ENCODE peak calls at places on chromosomes 11 and 22, in four cellular contexts. K is adrenal gland, U is stomach, J is body of pancreas. P is an unnamed sample.

GRCh38 chr11:111978028-111978771 is 41.1 kb downstream of the DIXDC1 start:
- DNase-seq in K (peak), U (no peak), J (peak), P (peak)

GRCh38 chr11:8531312-8531711 is 62.7 kb downstream of the STK33 start:
- DNase-seq in K (no peak), U (no peak), J (no peak), P (no peak)

GRCh38 chr11:111352935-111353695 is 26.0 kb downstream of the POU2AF1 start:
- DNase-seq in K (no peak), U (peak), J (peak), P (no peak)

GRCh38 chr11:133823211-133823610 is 22.1 kb downstream of the SPATA19 start:
- DNase-seq in K (no peak), U (no peak), J (no peak), P (no peak)

GRCh38 chr11:13786688-13787087 is 118.2 kb downstream of the FAR1 start:
- DNase-seq in K (no peak), U (no peak), J (no peak), P (no peak)

GRCh38 chr11:31487848-31488247 is 21.6 kb downstream of the IMMP1L start:
- DNase-seq in K (no peak), U (no peak), J (peak), P (peak)

GRCh38 chr22:46287873-46288751 is 8.6 kb upstream of the GTSE1 start:
- DNase-seq in K (no peak), U (peak), J (peak), P (no peak)

GRCh38 chr11:133337905-133338536 is 194.3 kb downstream of the OPCML start:
- DNase-seq in K (no peak), U (no peak), J (no peak), P (no peak)

GRCh38 chr11:58782066-58782465 is 50.3 kb upstream of the GLYAT start:
- DNase-seq in K (no peak), U (no peak), J (no peak), P (no peak)

GRCh38 chr11:24496371-24496727 is 504 bp upstream of the LUZP2 start:
- DNase-seq in K (no peak), U (no peak), J (no peak), P (no peak)

GRCh38 chr11:75543808-75544207 is 18.1 kb upstream of the GDPD5 start:
- DNase-seq in K (no peak), U (no peak), J (no peak), P (no peak)

GRCh38 chr11:130218501-130218900 is 58.9 kb downstream of the ST14 start:
- DNase-seq in K (no peak), U (peak), J (no peak), P (no peak)

GRCh38 chr22:38180841-38181452 is 683 bp downstream of the PLA2G6 start:
- DNase-seq in K (peak), U (peak), J (peak), P (peak)

GRCh38 chr11:1481483-1481825 is 5.1 kb downstream of the MOB2 start:
- DNase-seq in K (no peak), U (no peak), J (no peak), P (no peak)

GRCh38 chr11:14539867-14540475 is 19.8 kb upstream of the PSMA1 start:
- DNase-seq in K (no peak), U (no peak), J (no peak), P (no peak)

GRCh38 chr11:33256031-33256807 is 962 bp upstream of the HIPK3 start:
- DNase-seq in K (no peak), U (no peak), J (no peak), P (peak)

GRCh38 chr11:14390669-14391068 is 31.7 kb upstream of the RRAS2 start:
- DNase-seq in K (no peak), U (no peak), J (no peak), P (no peak)

GRCh38 chr11:114075891-114076441 is 16.5 kb downstream of the ZBTB16 start:
- DNase-seq in K (peak), U (no peak), J (no peak), P (peak)

GRCh38 chr11:10385696-10386095 is 69.4 kb upstream of the AMPD3 start:
- DNase-seq in K (peak), U (peak), J (peak), P (no peak)

GRCh38 chr11:36452231-36452630 is 57.8 kb downstream of the TRAF6 start:
- DNase-seq in K (no peak), U (no peak), J (no peak), P (no peak)

GRCh38 chr11:130313383-130314183 is 1.1 kb downstream of the ZBTB44 start:
- DNase-seq in K (no peak), U (no peak), J (no peak), P (peak)

GRCh38 chr11:122007611-122008071 is 108.4 kb downstream of the BLID start:
- DNase-seq in K (peak), U (no peak), J (peak), P (no peak)

GRCh38 chr22:35697142-35697541 is 20.5 kb upstream of the APOL5 start:
- DNase-seq in K (no peak), U (no peak), J (no peak), P (no peak)

GRCh38 chr11:47393163-47394049 is 15.0 kb upstream of the SLC39A13 start:
- DNase-seq in K (peak), U (no peak), J (peak), P (no peak)

GRCh38 chr22:45638834-45639746 is 32.5 kb upstream of the ATXN10 start:
- DNase-seq in K (no peak), U (peak), J (peak), P (peak)

GRCh38 chr22:36478966-36479365 is 2.5 kb downstream of the TXN2 start:
- DNase-seq in K (peak), U (no peak), J (no peak), P (no peak)

GRCh38 chr11:118673361-118674093 is 5.9 kb downstream of the TREH start:
- DNase-seq in K (no peak), U (no peak), J (no peak), P (no peak)

GRCh38 chr11:22466809-22467208 is 128.6 kb downstream of the SLC17A6 start:
- DNase-seq in K (no peak), U (no peak), J (no peak), P (peak)

GRCh38 chr22:30720263-30720837 is 25.7 kb downstream of the OSBP2 start:
- DNase-seq in K (peak), U (no peak), J (no peak), P (no peak)

GRCh38 chr11:64887757-64888405 is 9.5 kb upstream of the EHD1 start:
- DNase-seq in K (peak), U (peak), J (peak), P (peak)

GRCh38 chr11:31795706-31796522 is 15.2 kb downstream of the PAX6 start:
- DNase-seq in K (no peak), U (no peak), J (no peak), P (no peak)

GRCh38 chr11:31676280-31676982 is 134.7 kb downstream of the PAX6 start:
- DNase-seq in K (no peak), U (no peak), J (no peak), P (no peak)

GRCh38 chr22:36163497-36163896 is 2.9 kb upstream of the APOL3 start:
- DNase-seq in K (no peak), U (no peak), J (no peak), P (no peak)

DNA sequence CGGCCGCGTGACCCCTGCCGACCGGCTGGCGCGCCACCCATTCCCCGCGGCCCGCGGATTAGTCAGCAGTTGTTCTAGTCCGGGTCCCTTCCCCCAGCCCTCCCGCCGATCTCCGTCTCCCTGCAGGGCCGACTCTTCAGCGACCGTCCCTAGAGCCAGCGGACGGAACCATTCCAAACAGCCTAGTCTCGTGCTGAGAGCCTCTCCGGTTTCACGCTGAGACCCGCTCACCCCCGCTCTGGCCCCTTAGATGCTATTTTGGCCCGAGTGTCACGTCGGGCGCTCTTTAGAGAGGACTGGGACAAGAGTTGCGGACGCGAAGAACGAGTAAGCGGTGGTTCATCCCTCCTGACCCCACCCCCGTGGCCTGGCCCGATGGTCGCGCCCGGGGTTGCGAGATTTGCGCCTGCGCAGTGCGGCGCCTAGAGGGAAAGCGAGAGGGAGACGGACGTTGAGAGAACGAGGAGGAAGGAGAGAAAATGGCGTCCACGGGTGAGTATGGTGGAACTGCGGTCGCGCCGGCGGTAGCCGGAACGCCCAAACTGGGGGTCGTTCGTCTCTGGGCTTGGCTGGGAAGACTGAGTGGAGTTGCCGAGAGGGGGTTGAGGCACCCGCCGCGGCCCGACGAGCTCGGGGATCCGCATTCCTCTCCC is at the start of the genes EWSR1 and RHBDD3:
- DNase-seq in K (peak), U (peak), J (peak), P (peak)
- TF ChIP-seq CTCF in K (no peak), U (no peak), J (peak), P (no peak)

GRCh38 chr11:35014352-35014751 is 97.9 kb downstream of the PDHX start:
- DNase-seq in K (no peak), U (no peak), J (no peak), P (peak)
- H3K4me3 ChIP-seq in K (no peak), U (no peak), J (no peak), P (no peak)

DNA sequence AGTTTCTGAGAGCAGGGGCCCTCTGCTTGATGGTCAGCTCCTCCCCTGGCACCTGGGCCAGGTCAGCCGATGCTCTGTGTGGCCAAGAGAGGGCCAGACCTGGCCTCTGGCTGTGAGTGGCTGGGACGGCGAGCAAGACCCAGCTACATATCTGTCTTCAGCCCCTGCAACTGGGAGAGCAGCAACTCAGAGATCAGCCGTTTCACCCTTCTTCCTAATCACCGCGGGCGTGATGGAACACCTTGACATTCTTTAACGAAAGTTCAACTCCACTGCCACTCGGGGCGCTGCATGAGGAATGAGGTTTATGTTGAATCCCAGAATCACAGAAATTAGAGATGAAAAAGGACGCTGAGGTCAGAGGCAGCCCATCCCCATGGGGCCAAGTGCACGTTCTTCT is 195.9 kb downstream of the TRIM29 start:
- DNase-seq in K (no peak), U (no peak), J (no peak), P (no peak)
- TF ChIP-seq CTCF in K (no peak), U (no peak), J (no peak), P (no peak)

DNA sequence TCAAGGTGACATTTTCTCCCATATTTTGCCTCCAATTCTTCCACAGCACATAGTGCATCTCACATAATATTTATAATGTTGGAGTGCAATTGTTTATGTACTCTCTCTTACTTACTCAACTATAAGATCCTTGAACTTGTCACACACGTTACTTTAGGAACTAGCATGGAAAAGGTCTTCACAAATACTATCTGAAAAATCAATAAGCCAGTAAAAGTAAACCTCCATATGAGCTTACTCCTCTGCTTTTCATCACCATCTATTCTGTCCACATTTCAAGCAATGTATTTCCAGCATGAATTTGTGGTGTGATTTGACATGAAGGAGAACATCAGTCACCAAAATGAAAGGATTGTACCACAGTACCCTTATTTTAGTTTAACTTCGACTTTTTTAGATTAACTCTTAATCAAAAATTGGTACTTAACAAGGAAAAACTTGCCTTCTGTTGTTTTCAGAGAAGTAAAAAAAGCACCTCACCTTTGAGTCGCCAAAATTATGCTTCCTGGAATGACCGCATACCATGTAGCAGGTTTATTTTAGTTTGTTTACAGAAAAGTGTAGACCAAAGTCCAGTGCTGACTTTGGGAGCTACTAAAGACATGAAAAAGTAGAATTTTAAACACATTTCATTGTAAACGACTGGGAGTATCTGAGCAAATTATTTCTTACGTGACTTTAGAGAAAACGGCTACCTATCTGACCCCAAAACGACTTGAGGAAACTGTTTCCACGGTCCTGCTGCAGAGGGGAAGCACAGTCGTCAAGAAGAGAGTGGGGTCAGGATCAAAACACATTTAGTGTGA is at the start of gene SLC22A9:
- DNase-seq in K (no peak), U (no peak), J (peak), P (no peak)
- H3K4me3 ChIP-seq in K (no peak), U (no peak), J (no peak), P (no peak)

GRCh38 chr11:62727007-62727832 is at the start of gene HNRNPUL2:
- DNase-seq in K (peak), U (peak), J (peak), P (peak)
- TF ChIP-seq CTCF in K (no peak), U (no peak), J (peak), P (no peak)

GRCh38 chr22:50672471-50673230 is at the start of gene SHANK3:
- DNase-seq in K (peak), U (no peak), J (no peak), P (no peak)
- H3K4me3 ChIP-seq in K (no peak), U (peak), J (no peak), P (no peak)

GRCh38 chr11:45853616-45854219 is 6.4 kb downstream of the CRY2 start:
- DNase-seq in K (peak), U (no peak), J (no peak), P (no peak)

GRCh38 chr11:45855308-45855707 is 8.0 kb downstream of the CRY2 start:
- DNase-seq in K (no peak), U (no peak), J (no peak), P (no peak)

GRCh38 chr11:45850446-45850845 is 3.2 kb downstream of the CRY2 start:
- DNase-seq in K (no peak), U (no peak), J (no peak), P (no peak)

GRCh38 chr11:45852018-45852711 is 4.9 kb downstream of the CRY2 start:
- DNase-seq in K (no peak), U (no peak), J (no peak), P (no peak)

GRCh38 chr11:45852712-45853101 is 5.4 kb downstream of the CRY2 start:
- DNase-seq in K (no peak), U (no peak), J (no peak), P (no peak)
- TF ChIP-seq CTCF in K (no peak), U (no peak), J (no peak), P (no peak)

DNA sequence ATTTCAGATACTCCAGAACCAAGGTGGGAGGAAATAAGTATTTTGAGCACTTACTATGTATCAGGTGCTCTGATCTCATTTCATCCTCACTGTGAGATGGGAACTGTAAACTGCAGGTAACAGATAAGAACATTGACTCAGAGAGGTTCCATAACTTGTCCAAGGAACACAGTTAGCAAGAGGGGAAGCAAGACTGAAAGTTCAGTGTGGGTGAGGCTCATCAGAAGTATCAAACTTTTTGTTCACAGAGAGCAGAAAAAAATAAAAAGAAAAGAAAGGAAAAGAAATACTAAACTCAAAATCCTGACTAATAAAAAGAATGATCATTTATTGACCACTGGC is 37.1 kb downstream of the RAB30 start:
- DNase-seq in K (no peak), U (no peak), J (no peak), P (no peak)
- H3K4me3 ChIP-seq in K (no peak), U (no peak), J (no peak), P (no peak)

GRCh38 chr22:41621099-41621910 is at the start of gene XRCC6:
- DNase-seq in K (peak), U (peak), J (peak), P (peak)

GRCh38 chr22:41621911-41622179 is 750 bp downstream of the XRCC6 start:
- DNase-seq in K (no peak), U (no peak), J (no peak), P (no peak)

GRCh38 chr22:41625577-41625976 is 4.5 kb downstream of the XRCC6 start:
- DNase-seq in K (peak), U (no peak), J (no peak), P (no peak)

GRCh38 chr22:41620646-41621098 is at the start of gene DESI1:
- DNase-seq in K (no peak), U (no peak), J (peak), P (peak)

GRCh38 chr22:41619979-41620645 is 731 bp downstream of the DESI1 start:
- DNase-seq in K (peak), U (peak), J (peak), P (peak)
- TF ChIP-seq CTCF in K (no peak), U (no peak), J (no peak), P (no peak)

P was measured in epithelial cell of esophagus.